ENCODE peak calls at places on chromosomes 2 and 18, in eight cellular contexts. P is AG04450, L is neuronal stem cell, A is stomach, T is adipocyte, Z is IMR-90, R is Karpas-422, N is mesendoderm. H is an unnamed sample.

GRCh38 chr2:45483997-45484396 is 127.1 kb downstream of the SRBD1 start:
- DNase-seq in P (no peak), L (no peak), A (no peak), T (peak), Z (peak), R (no peak), N (peak), H (no peak)

GRCh38 chr2:210337159-210337558 is 22.2 kb upstream of the MYL1 start:
- DNase-seq in P (no peak), L (no peak), A (no peak), T (no peak), Z (no peak), R (peak), N (peak), H (no peak)

GRCh38 chr2:196248467-196249104 is 77.2 kb upstream of the STK17B start:
- DNase-seq in P (no peak), L (no peak), A (no peak), T (no peak), Z (peak), R (no peak), N (no peak), H (no peak)

GRCh38 chr2:28280576-28280975 is 112.1 kb upstream of the FOSL2 start:
- DNase-seq in P (no peak), L (no peak), A (no peak), T (no peak), Z (no peak), R (no peak), N (no peak), H (no peak)

GRCh38 chr2:98311771-98312545 is 34.3 kb upstream of the CNGA3 start:
- DNase-seq in P (no peak), L (no peak), A (no peak), T (no peak), Z (no peak), R (peak), N (peak), H (no peak)

GRCh38 chr18:48229445-48230052 is 179.6 kb downstream of the ZBTB7C start:
- DNase-seq in P (no peak), L (no peak), A (no peak), T (no peak), Z (no peak), R (no peak), N (peak), H (no peak)

GRCh38 chr2:30565860-30566358 is 118.9 kb downstream of the LCLAT1 start:
- DNase-seq in P (no peak), L (no peak), A (no peak), T (no peak), Z (peak), R (no peak), N (no peak), H (no peak)

GRCh38 chr2:134788417-134788816 is 50.0 kb upstream of the ACMSD start:
- DNase-seq in P (no peak), L (no peak), A (no peak), T (no peak), Z (no peak), R (no peak), N (no peak), H (no peak)

GRCh38 chr18:67417864-67418523 is 98.5 kb downstream of the DSEL start:
- DNase-seq in P (no peak), L (no peak), A (no peak), T (peak), Z (peak), R (no peak), N (no peak), H (no peak)

GRCh38 chr18:51447351-51447896 is 249.9 kb upstream of the MEX3C start:
- DNase-seq in P (no peak), L (no peak), A (no peak), T (no peak), Z (no peak), R (no peak), N (peak), H (no peak)

GRCh38 chr2:23823863-23824262 is 103.1 kb downstream of the ATAD2B start:
- DNase-seq in P (no peak), L (no peak), A (no peak), T (no peak), Z (no peak), R (no peak), N (no peak), H (no peak)

GRCh38 chr2:117785740-117786139 is 28.8 kb upstream of the DDX18 start:
- DNase-seq in P (peak), L (peak), A (peak), T (peak), Z (peak), R (peak), N (peak), H (no peak)

GRCh38 chr2:27723372-27724144 is 48.0 kb upstream of the MRPL33 start:
- DNase-seq in P (peak), L (peak), A (peak), T (peak), Z (peak), R (peak), N (peak), H (no peak)

GRCh38 chr2:160210599-160211138 is 10.6 kb upstream of the ITGB6 start:
- DNase-seq in P (no peak), L (peak), A (peak), T (peak), Z (peak), R (peak), N (peak), H (no peak)

GRCh38 chr2:2877427-2877826 is 500.2 kb downstream of the EIPR1 start:
- DNase-seq in P (no peak), L (no peak), A (no peak), T (no peak), Z (no peak), R (no peak), N (no peak), H (no peak)

GRCh38 chr18:34153711-34154110 is 71.0 kb downstream of the NOL4 start:
- DNase-seq in P (no peak), L (no peak), A (no peak), T (no peak), Z (peak), R (peak), N (no peak), H (no peak)

GRCh38 chr18:34159691-34160185 is 65.0 kb downstream of the NOL4 start:
- DNase-seq in P (no peak), L (no peak), A (no peak), T (no peak), Z (no peak), R (no peak), N (peak), H (no peak)

GRCh38 chr18:34158881-34159690 is 65.6 kb downstream of the NOL4 start:
- DNase-seq in P (no peak), L (peak), A (peak), T (peak), Z (peak), R (no peak), N (peak), H (no peak)
- H3K4me3 ChIP-seq in P (peak), L (peak), A (peak), T (peak), Z (no peak), R (no peak), N (peak), H (peak)

GRCh38 chr2:152335851-152336102 is 803 bp downstream of the FMNL2 start:
- DNase-seq in P (no peak), L (peak), A (no peak), T (no peak), Z (no peak), R (no peak), N (no peak), H (no peak)

GRCh38 chr2:152336103-152336853 is 1.3 kb downstream of the FMNL2 start:
- DNase-seq in P (no peak), L (peak), A (peak), T (peak), Z (peak), R (no peak), N (peak), H (no peak)

GRCh38 chr2:152337511-152337903 is 2.5 kb downstream of the FMNL2 start:
- DNase-seq in P (no peak), L (no peak), A (no peak), T (no peak), Z (no peak), R (no peak), N (no peak), H (no peak)

GRCh38 chr2:152335016-152335850 is at the start of gene FMNL2:
- DNase-seq in P (peak), L (peak), A (peak), T (peak), Z (peak), R (peak), N (peak), H (no peak)

GRCh38 chr2:152336854-152337510 is 2.0 kb downstream of the FMNL2 start:
- DNase-seq in P (no peak), L (peak), A (peak), T (peak), Z (peak), R (no peak), N (peak), H (peak)
- H3K4me3 ChIP-seq in P (peak), L (peak), A (peak), T (peak), Z (peak), R (no peak), N (peak), H (peak)

DNA sequence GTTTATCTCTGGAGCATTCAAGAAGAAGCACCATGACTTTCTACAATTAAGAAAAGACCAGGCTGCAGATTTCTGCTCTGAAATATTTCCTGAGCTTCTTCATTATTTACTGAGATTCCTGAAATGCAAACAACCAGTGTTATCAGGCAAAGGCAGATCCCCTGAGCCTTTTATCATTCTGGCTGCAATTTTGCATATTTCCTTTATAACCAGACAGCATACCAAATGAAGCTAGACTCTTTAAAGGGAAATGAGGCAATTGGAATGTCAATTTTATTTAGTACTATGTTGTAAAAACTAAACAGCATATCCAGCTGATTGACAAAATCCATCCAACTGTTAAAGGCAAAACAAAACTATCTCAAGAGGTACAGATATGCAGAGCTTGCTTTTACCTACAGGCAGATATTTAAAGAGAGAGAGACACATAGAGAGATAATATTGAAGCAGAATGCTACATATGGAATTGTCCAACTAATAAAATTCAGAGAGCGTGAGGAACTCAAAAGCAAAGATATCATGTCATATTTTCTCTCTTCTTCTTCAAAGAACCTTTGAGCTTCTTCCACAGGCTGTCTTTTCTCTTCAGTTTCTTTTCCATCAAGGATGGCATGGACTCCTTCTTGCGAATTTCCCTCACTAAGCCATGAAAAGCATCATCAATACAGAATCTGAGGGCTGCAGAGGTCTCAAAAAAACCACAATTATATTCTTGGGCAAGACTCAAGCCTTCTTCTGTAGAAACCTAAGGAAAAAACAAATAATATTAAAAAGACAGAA is 372.3 kb downstream of the RIT2 start:
- DNase-seq in P (no peak), L (no peak), A (no peak), T (no peak), Z (no peak), R (no peak), N (peak), H (no peak)
- H3K4me3 ChIP-seq in P (no peak), L (no peak), A (no peak), T (no peak), Z (no peak), R (no peak), N (no peak), H (no peak)

GRCh38 chr2:164952057-164952702 is 3.1 kb downstream of the SLC38A11 start:
- DNase-seq in P (no peak), L (no peak), A (no peak), T (no peak), Z (no peak), R (no peak), N (no peak), H (no peak)

GRCh38 chr2:164954954-164955701 is at the start of gene SLC38A11:
- DNase-seq in P (no peak), L (no peak), A (peak), T (peak), Z (no peak), R (no peak), N (no peak), H (no peak)

GRCh38 chr2:164948540-164948939 is 6.8 kb downstream of the SLC38A11 start:
- DNase-seq in P (no peak), L (no peak), A (no peak), T (no peak), Z (no peak), R (no peak), N (no peak), H (no peak)

GRCh38 chr2:164953279-164953678 is 2.0 kb downstream of the SLC38A11 start:
- DNase-seq in P (no peak), L (no peak), A (no peak), T (no peak), Z (no peak), R (no peak), N (no peak), H (no peak)

DNA sequence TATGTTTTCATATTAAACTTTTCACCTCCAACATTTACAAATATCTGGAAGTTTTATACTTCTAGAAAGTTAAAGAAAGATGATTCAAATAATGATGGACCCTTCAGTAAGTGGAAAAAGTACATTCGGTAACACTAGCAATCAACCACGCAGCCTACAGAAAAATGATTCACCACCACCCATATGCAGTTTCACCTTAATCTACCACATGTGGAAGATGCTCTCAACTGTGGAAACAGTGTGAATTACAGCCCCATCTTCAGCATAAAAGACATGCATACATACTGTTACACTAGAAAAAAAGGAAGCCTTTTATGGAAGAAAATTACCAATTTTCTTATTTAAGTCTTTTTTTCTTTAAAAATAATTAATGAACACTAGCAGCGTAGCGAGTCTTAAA is 1.1 kb downstream of the SLC38A11 start:
- DNase-seq in P (no peak), L (no peak), A (no peak), T (no peak), Z (no peak), R (no peak), N (no peak), H (no peak)
- H3K4me3 ChIP-seq in P (no peak), L (no peak), A (peak), T (no peak), Z (no peak), R (no peak), N (no peak), H (no peak)

GRCh38 chr2:207394812-207395534 is 134.8 kb upstream of the CREB1 start:
- DNase-seq in P (peak), L (no peak), A (no peak), T (peak), Z (peak), R (no peak), N (no peak), H (peak)
- H3K4me3 ChIP-seq in P (no peak), L (no peak), A (no peak), T (peak), Z (no peak), R (no peak), N (no peak), H (no peak)

GRCh38 chr2:234823877-234824376 is 127.9 kb upstream of the SH3BP4 start:
- DNase-seq in P (peak), L (peak), A (no peak), T (peak), Z (peak), R (no peak), N (no peak), H (peak)
- H3K4me3 ChIP-seq in P (no peak), L (no peak), A (no peak), T (peak), Z (no peak), R (no peak), N (no peak), H (no peak)

H was measured in AG04449.